ENCODE peak calls at places on chromosomes 1 and 21, in nine cellular contexts. D, X, K, M, F, V, O, A and T are unnamed samples.

GRCh38 chr1:107897428-107898339 is 67.3 kb downstream of the VAV3 start:
- DNase-seq in V (no peak), X (no peak), K (no peak), O (peak), D (no peak), A (no peak), F (no peak), M (no peak), T (peak)

GRCh38 chr1:33342041-33342723 is 21.3 kb upstream of the A3GALT2 start:
- DNase-seq in O (no peak), V (peak), A (peak), K (peak), D (peak), F (peak), M (peak), X (no peak), T (no peak)

GRCh38 chr1:117093091-117093534 is 28.4 kb downstream of the TRIM45 start:
- DNase-seq in M (peak), K (no peak), O (no peak), X (no peak), D (peak), V (peak), F (peak), A (peak), T (no peak)

GRCh38 chr1:204032642-204033235 is 40.2 kb upstream of the SOX13 start:
- DNase-seq in D (no peak), K (no peak), O (no peak), A (no peak), F (peak), V (peak), M (no peak), X (no peak), T (no peak)

GRCh38 chr1:156661932-156662587 is 15.1 kb downstream of the NES start:
- DNase-seq in A (no peak), O (no peak), K (no peak), F (no peak), D (no peak), X (no peak), M (no peak), V (peak), T (no peak)

GRCh38 chr1:30768830-30769718 is 11.5 kb upstream of the LAPTM5 start:
- DNase-seq in K (no peak), V (no peak), O (no peak), M (no peak), X (no peak), F (no peak), D (no peak), A (no peak), T (no peak)

GRCh38 chr1:9338354-9339250 is 45.9 kb downstream of the SPSB1 start:
- DNase-seq in M (no peak), X (no peak), V (no peak), F (no peak), K (no peak), O (no peak), D (no peak), A (no peak), T (no peak)

GRCh38 chr1:245585252-245585959 is 430.6 kb downstream of the KIF26B start:
- DNase-seq in V (peak), F (no peak), O (no peak), A (peak), M (no peak), X (no peak), K (no peak), D (peak), T (no peak)

GRCh38 chr1:38088366-38088765 is 41.8 kb upstream of the POU3F1 start:
- DNase-seq in X (no peak), O (no peak), K (no peak), D (no peak), M (peak), V (no peak), F (peak), A (no peak), T (no peak)

GRCh38 chr1:246078126-246078887 is 428.8 kb downstream of the SMYD3 start:
- DNase-seq in V (no peak), O (no peak), X (no peak), K (no peak), F (no peak), D (no peak), M (no peak), A (no peak), T (no peak)

GRCh38 chr1:12296623-12297022 is 66.8 kb downstream of the VPS13D start:
- DNase-seq in O (no peak), V (peak), A (no peak), F (no peak), X (no peak), K (no peak), D (peak), M (no peak), T (no peak)

GRCh38 chr1:36775716-36776115 is 258.6 kb downstream of the GRIK3 start:
- DNase-seq in V (no peak), A (no peak), X (no peak), D (no peak), O (no peak), M (no peak), F (peak), K (no peak), T (no peak)

GRCh38 chr1:22709891-22710687 is 550 bp upstream of the EPHB2 start:
- DNase-seq in D (peak), O (no peak), K (no peak), F (peak), M (peak), A (peak), X (peak), V (peak), T (no peak)

GRCh38 chr21:43289966-43290365 is 121.2 kb downstream of the CRYAA start:
- DNase-seq in A (no peak), O (no peak), X (no peak), F (no peak), V (no peak), D (no peak), K (no peak), M (no peak), T (no peak)

GRCh38 chr1:34612091-34612631 is 142.7 kb upstream of the GJB5 start:
- DNase-seq in D (no peak), X (no peak), K (no peak), V (no peak), M (no peak), A (no peak), F (no peak), O (no peak), T (no peak)

GRCh38 chr1:47997289-47998200 is at the start of gene TRABD2B:
- DNase-seq in V (peak), A (peak), D (peak), X (peak), K (peak), F (peak), M (peak), O (peak), T (peak)